ENCODE peak calls at places on chromosomes 6 and 20, in seven cellular contexts. S is stomach, P is GM23338, L is H1, F is endothelial cell of umbilical vein, O is HCT116, X is suprapubic skin. V is an unnamed sample. For H3K4me1, the result is how much of the 10 kb centered on the place peaks cover.

GRCh38 chr20:44187054-44187762 is at the start of gene JPH2:
- DNase-seq in S (peak), P (peak), L (peak), F (no peak), O (no peak), X (no peak), V (peak)

GRCh38 chr6:73746776-73747175 is 50.8 kb downstream of the CD109 start:
- DNase-seq in S (no peak), P (no peak), L (no peak), F (no peak), O (no peak), X (no peak), V (no peak)

GRCh38 chr20:11266571-11266970 is 592.8 kb upstream of the JAG1 start:
- DNase-seq in S (no peak), P (no peak), L (no peak), F (peak), O (no peak), X (no peak), V (no peak)

GRCh38 chr20:63890201-63890576 is 4.7 kb upstream of the DNAJC5 start:
- DNase-seq in S (no peak), P (no peak), L (no peak), F (no peak), O (no peak), X (no peak), V (no peak)

GRCh38 chr6:128932061-128932460 is 49.1 kb downstream of the LAMA2 start:
- DNase-seq in S (no peak), P (no peak), L (no peak), F (no peak), O (no peak), X (no peak), V (no peak)

GRCh38 chr6:4937414-4937813 is 66.4 kb downstream of the RPP40 start:
- DNase-seq in S (no peak), P (no peak), L (no peak), F (no peak), O (no peak), X (no peak), V (no peak)

GRCh38 chr20:62902926-62903615 is 23.2 kb downstream of the DIDO1 start:
- DNase-seq in S (no peak), P (no peak), L (no peak), F (no peak), O (no peak), X (no peak), V (no peak)

GRCh38 chr6:40907198-40907701 is 131.8 kb downstream of the UNC5CL start:
- DNase-seq in S (peak), P (peak), L (no peak), F (peak), O (no peak), X (no peak), V (no peak)

GRCh38 chr6:87291879-87292278 is 30.5 kb upstream of the SMIM8 start:
- DNase-seq in S (no peak), P (no peak), L (no peak), F (no peak), O (no peak), X (no peak), V (no peak)

GRCh38 chr6:37187321-37188022 is 17.5 kb downstream of the PIM1 start:
- DNase-seq in S (no peak), P (no peak), L (no peak), F (no peak), O (no peak), X (no peak), V (no peak)

GRCh38 chr6:44730771-44731391 is 343.4 kb downstream of the CDC5L start:
- DNase-seq in S (no peak), P (no peak), L (no peak), F (no peak), O (no peak), X (no peak), V (no peak)

GRCh38 chr6:8628063-8628462 is 192.7 kb upstream of the SLC35B3 start:
- DNase-seq in S (no peak), P (no peak), L (no peak), F (no peak), O (no peak), X (no peak), V (no peak)

GRCh38 chr20:45798935-45799642 is 7.3 kb downstream of the DNTTIP1 start:
- DNase-seq in S (peak), P (peak), L (peak), F (peak), O (no peak), X (no peak), V (no peak)

GRCh38 chr6:119575721-119576120 is 226.2 kb upstream of the MAN1A1 start:
- DNase-seq in S (no peak), P (no peak), L (no peak), F (no peak), O (no peak), X (no peak), V (no peak)

GRCh38 chr6:109816452-109817374 is 125.6 kb downstream of the FIG4 start:
- DNase-seq in S (no peak), P (no peak), L (no peak), F (no peak), O (no peak), X (no peak), V (no peak)

GRCh38 chr6:94862116-94862515 is 715.2 kb upstream of the MANEA start:
- DNase-seq in S (no peak), P (no peak), L (no peak), F (no peak), O (no peak), X (no peak), V (no peak)

GRCh38 chr6:144931172-144932035 is 646.3 kb downstream of the UTRN start:
- DNase-seq in S (peak), P (peak), L (peak), F (peak), O (no peak), X (no peak), V (no peak)

GRCh38 chr6:138289739-138290138 is 71.4 kb upstream of the PBOV1 start:
- DNase-seq in S (peak), P (peak), L (no peak), F (no peak), O (no peak), X (no peak), V (no peak)

GRCh38 chr20:17077030-17077429 is 149.8 kb upstream of the PCSK2 start:
- DNase-seq in S (no peak), P (no peak), L (no peak), F (no peak), O (no peak), X (no peak), V (no peak)

GRCh38 chr20:59443558-59443957 is 143.1 kb downstream of the EDN3 start:
- DNase-seq in S (no peak), P (no peak), L (no peak), F (no peak), O (no peak), X (no peak), V (no peak)

GRCh38 chr20:59439243-59439642 is 138.8 kb downstream of the EDN3 start:
- DNase-seq in S (no peak), P (no peak), L (no peak), F (no peak), O (no peak), X (no peak), V (peak)

GRCh38 chr20:59441306-59441705 is 140.9 kb downstream of the EDN3 start:
- DNase-seq in S (no peak), P (no peak), L (no peak), F (no peak), O (no peak), X (no peak), V (no peak)

GRCh38 chr20:59438201-59438600 is 137.8 kb downstream of the EDN3 start:
- DNase-seq in S (no peak), P (no peak), L (no peak), F (no peak), O (no peak), X (no peak), V (no peak)

GRCh38 chr20:59441860-59442810 is 141.7 kb downstream of the EDN3 start:
- DNase-seq in S (no peak), P (no peak), L (no peak), F (no peak), O (no peak), X (no peak), V (peak)
- H3K4me3 ChIP-seq in S (no peak), P (no peak), L (no peak), F (no peak), O (no peak), X (no peak), V (no peak)

DNA sequence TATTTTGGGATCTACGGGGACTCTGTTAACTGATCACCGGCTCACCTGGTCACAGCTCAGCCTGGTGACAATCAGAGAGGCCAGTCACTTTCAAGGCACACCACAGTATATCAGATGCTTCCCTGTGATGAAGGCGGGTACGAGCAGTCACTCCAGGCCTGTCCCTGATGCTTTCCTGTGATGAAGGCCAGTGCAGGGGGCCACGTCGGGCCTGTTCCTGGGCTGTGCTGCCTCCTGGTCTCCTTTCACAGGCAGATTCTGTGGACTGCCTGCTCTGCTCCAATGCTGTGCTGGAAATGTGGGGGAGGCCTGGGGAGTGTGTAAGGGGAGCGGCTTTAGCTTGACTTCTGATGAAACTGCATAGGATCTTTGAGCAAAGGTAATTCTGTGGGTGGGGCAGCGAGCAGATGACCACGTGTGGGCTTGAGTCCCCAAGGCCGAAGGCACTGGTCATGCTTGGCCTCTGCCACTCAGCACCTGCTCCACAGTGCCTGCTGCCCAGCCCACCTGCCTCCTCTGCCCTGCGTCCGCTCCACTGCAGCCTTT is 372.6 kb downstream of the TAF4 start:
- DNase-seq in S (no peak), P (no peak), L (no peak), F (no peak), O (no peak), X (no peak), V (no peak)
- TF ChIP-seq POLR2AphosphoS5 in S (no peak), P (no peak), L (no peak), F (no peak), O (no peak), X (no peak), V (no peak)

DNA sequence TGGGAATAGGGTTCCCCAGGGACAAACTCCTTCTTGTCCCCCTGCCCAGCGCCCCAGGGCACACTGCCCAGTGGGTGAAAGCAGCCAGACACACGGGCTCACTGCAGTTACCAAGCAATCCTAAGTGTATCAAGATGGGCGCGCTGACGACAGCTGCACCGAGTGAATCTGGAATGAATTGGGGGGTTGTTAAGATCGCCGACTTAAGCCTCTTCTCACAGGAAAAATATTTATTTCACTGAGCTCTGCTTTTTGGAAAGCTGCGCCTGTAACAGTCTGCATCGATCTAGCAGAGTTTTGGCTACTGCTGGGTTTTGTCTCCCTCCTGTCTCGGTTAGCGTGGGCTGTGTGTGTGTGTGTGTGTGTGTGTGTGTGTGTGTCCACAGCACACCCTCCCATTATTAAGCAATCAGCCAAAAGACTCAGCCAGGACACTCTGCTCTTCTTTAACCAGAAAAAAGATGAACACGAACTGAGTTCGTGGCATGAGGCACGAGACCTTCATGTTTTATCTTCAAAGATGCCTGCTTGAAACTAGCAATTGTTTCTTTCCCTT is 35.9 kb downstream of the RIPOR3 start:
- DNase-seq in S (no peak), P (no peak), L (no peak), F (no peak), O (no peak), X (peak), V (peak)
- H3K4me1 ChIP-seq in S (under half), P (under half), L (under half), F (under half), O (under half), X (under half), V (under half)

DNA sequence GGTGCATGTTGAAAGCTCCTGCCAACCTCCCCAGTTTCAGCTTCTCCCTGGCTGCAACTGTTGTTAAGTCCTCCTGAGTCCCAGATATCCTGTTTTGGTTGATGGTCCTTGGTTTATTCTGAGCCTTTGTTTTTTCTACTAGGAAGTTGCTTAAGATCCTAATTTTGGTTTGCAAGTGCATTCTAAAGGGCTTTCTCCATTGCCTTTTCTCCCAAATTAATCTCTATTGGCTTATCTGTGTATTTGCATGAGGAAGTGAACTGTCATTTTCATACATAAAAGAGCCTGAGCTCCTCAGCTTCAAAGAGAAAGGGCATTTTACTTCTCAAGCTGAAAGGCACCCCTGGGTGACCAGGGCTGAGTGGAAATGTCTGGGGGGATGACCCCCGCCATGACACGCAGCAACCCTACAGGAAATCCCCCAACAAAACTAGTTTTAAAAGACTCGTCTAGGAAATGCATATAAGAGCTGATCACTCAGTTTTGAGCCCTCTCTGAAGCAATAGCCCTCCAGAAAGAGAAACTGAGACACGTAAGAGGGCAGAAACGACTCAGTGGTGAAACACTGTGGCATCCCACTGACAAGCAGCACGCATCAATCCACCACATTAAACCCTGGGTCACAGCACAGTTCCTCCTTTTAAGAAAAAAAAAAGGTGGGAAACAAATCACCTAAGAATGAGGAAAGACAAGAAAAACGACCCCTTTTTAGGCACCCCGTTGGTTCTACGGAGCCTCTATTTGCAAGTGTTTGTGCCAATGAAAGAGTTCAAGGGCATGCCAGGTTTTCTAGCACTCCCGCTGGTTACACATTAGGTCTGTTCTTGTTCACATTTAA is 140.9 kb downstream of the THBS2 start:
- DNase-seq in S (no peak), P (peak), L (no peak), F (no peak), O (no peak), X (no peak), V (no peak)
- H3K4me3 ChIP-seq in S (no peak), P (no peak), L (peak), F (no peak), O (no peak), X (no peak), V (no peak)

GRCh38 chr6:3786131-3786530 is 34.6 kb upstream of the PXDC1 start:
- DNase-seq in S (no peak), P (no peak), L (no peak), F (no peak), O (no peak), X (no peak), V (no peak)

GRCh38 chr6:3788408-3789017 is 37.0 kb upstream of the PXDC1 start:
- DNase-seq in S (no peak), P (no peak), L (no peak), F (no peak), O (no peak), X (no peak), V (no peak)

GRCh38 chr6:3791526-3792212 is 40.2 kb upstream of the PXDC1 start:
- DNase-seq in S (no peak), P (no peak), L (no peak), F (no peak), O (no peak), X (no peak), V (no peak)

GRCh38 chr6:3789896-3790558 is 38.5 kb upstream of the PXDC1 start:
- DNase-seq in S (no peak), P (no peak), L (no peak), F (no peak), O (no peak), X (no peak), V (no peak)

GRCh38 chr6:3789018-3789895 is 37.7 kb upstream of the PXDC1 start:
- DNase-seq in S (no peak), P (no peak), L (no peak), F (no peak), O (no peak), X (no peak), V (no peak)
- TF ChIP-seq POLR2AphosphoS5 in S (no peak), P (no peak), L (no peak), F (no peak), O (no peak), X (no peak), V (no peak)

GRCh38 chr20:39310363-39311037 is 348.4 kb downstream of the DHX35 start:
- DNase-seq in S (no peak), P (no peak), L (no peak), F (no peak), O (no peak), X (no peak), V (no peak)
- H3K4me1 ChIP-seq in S (under half), P (under half), L (under half), F (under half), O (under half), X (under half), V (under half)

DNA sequence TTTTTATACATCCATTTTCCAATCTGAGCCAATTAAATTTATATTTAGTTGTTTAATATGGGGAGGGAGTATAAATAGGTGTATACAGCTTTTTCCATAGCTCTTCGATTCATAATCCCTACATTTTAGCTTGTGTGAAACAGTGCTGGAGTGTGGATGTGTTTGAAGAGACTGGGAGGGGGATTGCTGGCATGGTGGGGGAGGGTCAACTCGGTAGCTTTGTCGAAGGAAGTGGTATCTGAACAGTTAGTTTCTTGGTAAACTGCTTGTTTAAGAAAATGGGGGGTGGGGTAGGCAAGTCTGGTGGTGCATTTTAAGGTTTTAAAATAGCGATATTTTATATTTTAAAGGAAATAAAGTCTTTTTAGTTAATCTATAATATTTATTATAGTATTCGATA is 1.4 kb upstream of the LIN28B start:
- DNase-seq in S (no peak), P (peak), L (no peak), F (no peak), O (no peak), X (no peak), V (no peak)
- H3K4me3 ChIP-seq in S (no peak), P (peak), L (peak), F (no peak), O (no peak), X (no peak), V (no peak)

DNA sequence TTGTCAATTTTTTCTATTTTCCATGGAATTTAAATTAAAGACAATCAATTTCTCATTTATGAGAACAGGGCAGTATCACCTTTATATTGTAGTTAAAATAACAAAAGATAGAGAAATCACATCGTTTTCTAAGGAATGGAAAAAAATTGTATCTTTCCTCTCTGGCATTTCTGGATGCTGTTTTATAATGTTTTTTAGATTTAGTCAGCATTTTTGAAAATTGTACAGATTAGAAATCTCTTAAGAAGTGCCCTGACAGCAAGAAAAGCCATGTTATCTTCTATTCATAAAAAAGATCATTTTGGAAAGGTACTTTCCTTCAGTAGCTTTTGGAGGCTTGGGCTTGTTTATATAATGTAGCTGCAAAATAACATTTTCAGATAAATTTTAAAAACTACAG is 116.9 kb downstream of the PLG start:
- DNase-seq in S (no peak), P (no peak), L (no peak), F (no peak), O (no peak), X (no peak), V (no peak)
- TF ChIP-seq POLR2AphosphoS5 in S (no peak), P (no peak), L (no peak), F (no peak), O (no peak), X (no peak), V (no peak)